ENCODE peak calls at places on chromosomes 6 and 20, in nine cellular contexts. J is kidney, H is H1, I is lung, L is IMR-90, F is foreskin keratinocyte, U is upper lobe of right lung, Z is mucosa of descending colon, C is suprapubic skin. G is an unnamed sample. For H3K4me1, the result is how much of the 10 kb centered on the place peaks cover.

GRCh38 chr20:44181611-44182010 is 5.4 kb downstream of the JPH2 start:
- DNase-seq in Z (no peak), C (peak), L (no peak), F (no peak), I (no peak), H (no peak), U (no peak), J (no peak), G (no peak)

GRCh38 chr20:50163570-50164317 is 10.2 kb upstream of the PEDS1 start:
- DNase-seq in L (peak), J (no peak), U (no peak), F (no peak), C (peak), Z (no peak), H (no peak), I (no peak), G (no peak)

GRCh38 chr6:158377866-158378265 is 65.6 kb downstream of the TULP4 start:
- DNase-seq in U (no peak), Z (no peak), C (no peak), H (no peak), L (peak), I (no peak), J (no peak), F (peak), G (no peak)

GRCh38 chr20:15760217-15760567 is 813.1 kb downstream of the KIF16B start:
- DNase-seq in I (no peak), H (no peak), L (no peak), F (no peak), J (no peak), Z (no peak), C (no peak), U (no peak), G (no peak)

GRCh38 chr6:144214622-144215401 is 64.5 kb downstream of the STX11 start:
- DNase-seq in I (no peak), F (no peak), Z (peak), U (peak), J (peak), L (no peak), H (no peak), C (no peak), G (no peak)

GRCh38 chr6:29769336-29769735 is 46.1 kb downstream of the HLA-F start:
- DNase-seq in L (no peak), C (no peak), U (no peak), Z (no peak), F (no peak), J (no peak), I (no peak), H (no peak), G (no peak)

GRCh38 chr6:147122823-147123222 is 81.4 kb upstream of the STXBP5 start:
- DNase-seq in H (no peak), Z (no peak), U (no peak), F (no peak), C (no peak), I (no peak), J (no peak), L (no peak), G (no peak)

GRCh38 chr6:42339991-42340401 is 111.7 kb downstream of the TRERF1 start:
- DNase-seq in Z (no peak), I (no peak), L (peak), H (no peak), U (no peak), J (no peak), F (peak), C (no peak), G (no peak)

GRCh38 chr20:32164984-32165735 is 42.4 kb downstream of the PLAGL2 start:
- DNase-seq in L (peak), I (no peak), Z (no peak), C (no peak), U (peak), J (no peak), H (no peak), F (no peak), G (no peak)

GRCh38 chr6:165571068-165571682 is 91.9 kb downstream of the PDE10A start:
- DNase-seq in J (no peak), C (no peak), Z (no peak), L (peak), H (no peak), I (no peak), F (peak), U (no peak), G (no peak)

GRCh38 chr6:84575264-84575663 is 189.1 kb downstream of the TBX18 start:
- DNase-seq in F (peak), Z (no peak), C (no peak), L (no peak), J (no peak), U (no peak), H (no peak), I (no peak), G (no peak)

GRCh38 chr6:22149081-22149480 is 147.8 kb downstream of the PRL start:
- DNase-seq in L (no peak), F (no peak), C (no peak), U (no peak), I (no peak), J (no peak), Z (no peak), H (no peak), G (no peak)

GRCh38 chr6:154661751-154662150 is 71.5 kb upstream of the SCAF8 start:
- DNase-seq in Z (no peak), I (no peak), C (no peak), F (no peak), U (no peak), H (no peak), J (no peak), L (no peak), G (no peak)

DNA sequence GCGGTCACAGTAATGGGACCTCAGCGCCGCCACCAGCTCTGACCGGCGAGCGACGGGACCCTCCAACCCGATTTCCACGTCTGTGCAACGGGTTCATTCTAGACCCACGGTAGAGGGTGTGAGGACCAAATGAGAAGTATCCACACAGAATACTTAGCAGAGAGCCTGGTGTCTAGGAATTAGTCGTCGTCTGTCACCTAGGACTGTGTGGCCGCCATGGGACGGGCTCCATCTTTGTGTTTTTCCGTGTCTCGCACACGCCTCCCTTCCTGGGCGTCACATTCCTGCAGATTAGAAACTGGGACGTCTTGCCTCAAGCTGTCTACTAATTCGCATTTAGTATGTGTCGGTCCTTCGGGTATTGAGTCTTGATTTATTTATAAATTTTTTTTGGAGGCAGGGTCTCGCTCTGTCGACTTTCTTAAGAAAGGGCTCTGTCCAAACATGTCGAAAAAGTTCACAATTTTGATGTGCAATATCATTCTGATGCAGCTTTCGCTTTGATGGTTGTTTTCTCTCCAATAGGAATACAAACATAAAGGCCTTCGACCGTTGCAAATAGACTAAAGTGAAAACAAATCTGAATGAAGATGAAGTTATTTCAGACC is 562 bp downstream of the MGME1 start:
- DNase-seq in F (no peak), J (no peak), L (no peak), U (no peak), I (no peak), Z (no peak), H (no peak), C (peak), G (no peak)
- H3K4me1 ChIP-seq in F (under half), J (under half), L (under half), U (half or more), I (under half), Z (under half), H (under half), C (half or more), G (half or more)

DNA sequence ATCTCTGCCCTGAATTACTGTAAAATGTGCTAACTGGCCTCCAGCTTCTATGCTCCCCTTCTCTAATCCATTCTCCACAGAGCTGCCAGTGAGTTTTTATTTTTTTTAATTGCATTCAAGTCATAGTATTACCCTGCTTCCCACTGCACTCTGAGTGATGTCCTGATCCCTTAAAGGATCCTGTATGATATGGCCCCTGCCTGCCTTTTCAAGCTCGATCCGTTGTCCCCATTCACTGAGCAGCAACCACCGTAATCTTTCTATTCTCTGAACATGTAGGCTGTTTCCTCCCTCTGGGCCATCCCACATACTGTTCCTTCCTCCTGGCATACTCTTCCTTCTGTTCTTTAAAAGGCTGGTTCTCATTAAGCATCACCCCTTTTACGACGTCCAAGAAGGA is 9.3 kb downstream of the TNFRSF21 start:
- DNase-seq in H (no peak), U (no peak), L (no peak), J (no peak), F (no peak), C (no peak), I (no peak), Z (no peak), G (no peak)
- TF ChIP-seq CTCF in H (no peak), U (no peak), L (no peak), J (no peak), F (no peak), C (no peak), I (no peak), Z (no peak), G (no peak)

GRCh38 chr20:19977373-19977770 is 39.8 kb upstream of the NAA20 start:
- DNase-seq in H (no peak), L (no peak), U (no peak), I (no peak), C (no peak), Z (no peak), J (no peak), F (no peak), G (no peak)

GRCh38 chr20:19981091-19981490 is 36.1 kb upstream of the NAA20 start:
- DNase-seq in U (no peak), H (no peak), Z (no peak), I (no peak), F (no peak), L (peak), C (no peak), J (no peak), G (no peak)

GRCh38 chr20:19975901-19976300 is 41.3 kb upstream of the NAA20 start:
- DNase-seq in I (no peak), C (no peak), U (no peak), F (no peak), J (no peak), H (no peak), L (no peak), Z (no peak), G (no peak)

GRCh38 chr20:19976595-19977372 is 40.4 kb upstream of the NAA20 start:
- DNase-seq in U (peak), H (peak), I (peak), F (peak), J (peak), Z (no peak), L (peak), C (no peak), G (peak)

GRCh38 chr20:19978511-19979210 is 38.5 kb upstream of the NAA20 start:
- DNase-seq in F (no peak), C (no peak), H (no peak), Z (no peak), U (no peak), L (no peak), J (no peak), I (no peak), G (no peak)
- H3K4me1 ChIP-seq in F (half or more), C (half or more), H (under half), Z (under half), U (half or more), L (under half), J (under half), I (under half), G (under half)

GRCh38 chr6:7111095-7111690 is 3.4 kb downstream of the RREB1 start:
- DNase-seq in Z (no peak), C (no peak), F (no peak), I (no peak), U (no peak), L (no peak), H (no peak), J (no peak), G (no peak)
- TF ChIP-seq CTCF in Z (no peak), C (no peak), F (no peak), I (no peak), U (no peak), L (no peak), H (no peak), J (no peak), G (no peak)

GRCh38 chr6:138468320-138469015 is 30.8 kb downstream of the NHSL1 start:
- DNase-seq in U (no peak), C (no peak), H (no peak), Z (no peak), J (no peak), F (peak), I (no peak), L (peak), G (no peak)

GRCh38 chr6:138464085-138464484 is 35.2 kb downstream of the NHSL1 start:
- DNase-seq in U (no peak), C (no peak), F (no peak), Z (no peak), H (no peak), I (no peak), L (no peak), J (peak), G (no peak)

GRCh38 chr6:138465007-138465645 is 34.2 kb downstream of the NHSL1 start:
- DNase-seq in L (peak), J (no peak), H (no peak), Z (no peak), I (no peak), C (no peak), U (no peak), F (peak), G (no peak)

GRCh38 chr6:138473144-138473543 is 26.1 kb downstream of the NHSL1 start:
- DNase-seq in L (no peak), H (no peak), C (no peak), Z (no peak), F (no peak), J (no peak), U (no peak), I (no peak), G (no peak)

GRCh38 chr6:138467901-138468300 is 31.4 kb downstream of the NHSL1 start:
- DNase-seq in U (no peak), F (peak), Z (no peak), C (no peak), H (no peak), I (no peak), J (no peak), L (peak), G (no peak)
- H3K4me1 ChIP-seq in U (under half), F (under half), Z (under half), C (under half), H (under half), I (under half), J (under half), L (under half), G (under half)

GRCh38 chr20:11266571-11266970 is 592.8 kb upstream of the JAG1 start:
- DNase-seq in C (no peak), I (no peak), U (no peak), H (no peak), L (peak), Z (no peak), F (no peak), J (no peak), G (no peak)

GRCh38 chr20:11267762-11268335 is 594.0 kb upstream of the JAG1 start:
- DNase-seq in F (no peak), U (no peak), I (no peak), H (no peak), J (peak), C (no peak), Z (no peak), L (no peak), G (no peak)

GRCh38 chr20:11271319-11271718 is 597.5 kb upstream of the JAG1 start:
- DNase-seq in H (peak), Z (no peak), L (no peak), J (peak), F (no peak), U (no peak), I (no peak), C (no peak), G (no peak)

GRCh38 chr20:11270566-11270965 is 596.8 kb upstream of the JAG1 start:
- DNase-seq in I (no peak), U (no peak), H (no peak), J (no peak), F (peak), C (no peak), L (no peak), Z (no peak), G (no peak)

GRCh38 chr20:11267131-11267761 is 593.4 kb upstream of the JAG1 start:
- DNase-seq in C (no peak), I (peak), F (peak), U (no peak), Z (no peak), H (no peak), J (peak), L (peak), G (no peak)
- TF ChIP-seq CTCF in C (no peak), I (no peak), F (peak), U (no peak), Z (no peak), H (no peak), J (no peak), L (peak), G (no peak)

GRCh38 chr6:25423358-25423757 is 144.2 kb downstream of the CARMIL1 start:
- DNase-seq in H (no peak), F (no peak), J (no peak), Z (no peak), U (no peak), I (no peak), C (no peak), L (no peak), G (no peak)

GRCh38 chr6:25424303-25424702 is 145.1 kb downstream of the CARMIL1 start:
- DNase-seq in J (no peak), Z (no peak), L (no peak), H (no peak), C (no peak), I (no peak), U (no peak), F (no peak), G (no peak)

GRCh38 chr6:25431642-25432307 is 152.6 kb downstream of the CARMIL1 start:
- DNase-seq in H (no peak), F (no peak), J (no peak), C (no peak), L (no peak), Z (no peak), I (no peak), U (no peak), G (no peak)

GRCh38 chr6:25427549-25427948 is 148.4 kb downstream of the CARMIL1 start:
- DNase-seq in J (no peak), L (no peak), I (no peak), U (no peak), H (no peak), Z (no peak), C (no peak), F (no peak), G (no peak)

GRCh38 chr6:25428758-25429317 is 149.7 kb downstream of the CARMIL1 start:
- DNase-seq in Z (no peak), F (no peak), J (no peak), H (no peak), C (no peak), L (no peak), U (no peak), I (no peak), G (no peak)
- H3K4me1 ChIP-seq in Z (under half), F (under half), J (under half), H (under half), C (under half), L (under half), U (under half), I (under half), G (under half)

DNA sequence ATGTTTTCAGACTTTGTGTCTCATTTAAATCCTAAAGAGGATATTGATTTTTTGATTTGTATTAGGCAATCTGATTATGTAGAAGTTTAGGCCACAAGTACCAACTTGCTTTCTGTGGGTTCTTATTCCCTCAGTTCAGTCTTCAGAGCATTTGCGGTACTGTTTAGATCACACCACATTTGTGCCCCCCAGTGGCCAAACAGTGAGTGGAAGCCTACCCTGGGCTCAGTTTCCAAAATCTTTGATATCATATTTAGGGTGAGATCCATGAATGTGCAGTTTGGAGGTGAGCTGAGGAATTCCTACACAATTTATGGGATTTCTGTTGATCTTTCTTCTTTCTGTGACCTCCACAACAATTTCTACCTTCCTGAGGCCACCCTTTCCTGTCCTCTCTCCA is 92.3 kb upstream of the FUT9 start:
- DNase-seq in J (no peak), U (no peak), Z (no peak), I (no peak), F (no peak), H (peak), C (no peak), L (no peak), G (no peak)
- TF ChIP-seq CTCF in J (peak), U (peak), Z (no peak), I (no peak), F (no peak), H (peak), C (no peak), L (peak), G (no peak)

G was measured in thoracic aorta.